ENCODE peak calls at places on chromosomes 13 and 19, in nine cellular contexts. G is T-helper 2 cell; T is stimulated activated naive CD4-positive, alpha-beta T cell; U is fibroblast of lung; W is ACHN; I is NCI-H1092 treated with DMSO at 0.1 percent for 48 hours; F is upper lobe of left lung; X is CD8-positive, alpha-beta T cell; D is psoas muscle. C is an unnamed sample.

GRCh38 chr13:50909605-50910482 is at the start of gene RNASEH2B:
- DNase-seq in T (peak; percentile 48), X (peak; percentile 82), W (peak; percentile 75), U (peak; percentile 67), D (peak; percentile 73), F (peak; percentile 77), I (peak; percentile 77), G (peak; percentile 88), C (peak; percentile 63)

GRCh38 chr13:97426695-97427094 is 7.3 kb upstream of the RAP2A start:
- DNase-seq in I (no peak), D (no peak), T (no peak), G (no peak), W (no peak), F (no peak), U (no peak), X (no peak), C (no peak)

GRCh38 chr19:50264483-50265186 is 61.2 kb downstream of the MYH14 start:
- DNase-seq in I (no peak), X (no peak), G (no peak), D (no peak), F (no peak), W (no peak), T (no peak), U (no peak), C (no peak)

GRCh38 chr13:23724196-23724970 is 154.2 kb downstream of the TNFRSF19 start:
- DNase-seq in G (no peak), T (no peak), U (peak; percentile 49), W (no peak), F (no peak), I (no peak), D (no peak), X (no peak), C (no peak)

GRCh38 chr19:41321600-41322270 is 11.8 kb downstream of the CCDC97 start:
- DNase-seq in F (peak; percentile 59), W (peak; percentile 69), U (peak; percentile 86), X (no peak), D (peak; percentile 63), I (no peak), G (no peak), T (no peak), C (no peak)

GRCh38 chr19:41309225-41310030 is 544 bp upstream of the CCDC97 start:
- DNase-seq in W (peak; percentile 28), U (no peak), X (no peak), I (no peak), D (no peak), G (peak; percentile 32), F (no peak), T (no peak), C (no peak)

GRCh38 chr19:42233638-42234292 is 8.6 kb downstream of the GSK3A start:
- DNase-seq in X (no peak), G (no peak), D (no peak), W (no peak), U (no peak), I (no peak), T (no peak), F (no peak), C (no peak)

GRCh38 chr13:80341771-80342271 is 895 bp upstream of the SPRY2 start:
- DNase-seq in W (peak; percentile 60), I (peak; percentile 72), U (peak; percentile 68), G (peak; percentile 5), T (no peak), X (no peak), D (peak; percentile 61), F (peak; percentile 71), C (no peak)

GRCh38 chr19:46788968-46789338 is 559 bp upstream of the SLC1A5 start:
- DNase-seq in F (no peak), G (no peak), U (no peak), X (no peak), I (no peak), W (no peak), D (no peak), T (no peak), C (no peak)

GRCh38 chr13:113982296-113982661 is 8.4 kb upstream of the C13orf46 start:
- DNase-seq in W (no peak), T (no peak), D (peak; percentile 7), F (no peak), I (no peak), U (no peak), G (no peak), X (no peak), C (no peak)

GRCh38 chr13:39597828-39598227 is 5.2 kb downstream of the LHFPL6 start:
- DNase-seq in D (no peak), X (no peak), I (no peak), T (no peak), G (no peak), F (no peak), W (no peak), U (no peak), C (no peak)

GRCh38 chr13:79404985-79405384 is 1.1 kb downstream of the RBM26 start:
- DNase-seq in F (no peak), I (peak; percentile 43), X (no peak), D (no peak), U (peak; percentile 23), T (no peak), G (peak; percentile 34), W (no peak), C (no peak)

GRCh38 chr13:31110617-31111016 is 51.1 kb downstream of the HSPH1 start:
- DNase-seq in I (peak; percentile 3), U (no peak), W (no peak), D (no peak), X (no peak), F (no peak), G (no peak), T (no peak), C (no peak)

C was measured in T-cell.